ENCODE peak calls at places on chromosome 13, in nine cellular contexts. One of them, this sample, is unnamed. For H3K4me1, the result is how much of the 10 kb centered on the place peaks cover.

GRCh38 chr13:56736966-56737365 is 403.8 kb upstream of the PRR20A start:
- ATAC-seq in mucosa of descending colon: no peak
- ATAC-seq in HCT116: no peak
- ATAC-seq in CD8-positive, alpha-beta T cell: no peak
- ATAC-seq in heart right ventricle: no peak
- ATAC-seq in naive thymus-derived CD4-positive, alpha-beta T cell: no peak
- ATAC-seq in heart left ventricle: no peak
- ATAC-seq in left lung: no peak
- ATAC-seq in lower lobe of right lung: no peak
- ATAC-seq in this sample: no peak

GRCh38 chr13:45482571-45483173 is 17.9 kb downstream of the COG3 start:
- ATAC-seq in mucosa of descending colon: no peak
- ATAC-seq in HCT116: no peak
- ATAC-seq in CD8-positive, alpha-beta T cell: no peak
- ATAC-seq in heart right ventricle: peak
- ATAC-seq in naive thymus-derived CD4-positive, alpha-beta T cell: no peak
- ATAC-seq in heart left ventricle: peak
- ATAC-seq in left lung: no peak
- ATAC-seq in lower lobe of right lung: no peak
- ATAC-seq in this sample: no peak

GRCh38 chr13:46341112-46341711 is 45.8 kb downstream of the RUBCNL start:
- ATAC-seq in mucosa of descending colon: peak
- ATAC-seq in HCT116: no peak
- ATAC-seq in CD8-positive, alpha-beta T cell: no peak
- ATAC-seq in heart right ventricle: peak
- ATAC-seq in naive thymus-derived CD4-positive, alpha-beta T cell: peak
- ATAC-seq in heart left ventricle: peak
- ATAC-seq in left lung: peak
- ATAC-seq in lower lobe of right lung: peak
- ATAC-seq in this sample: peak

GRCh38 chr13:40187836-40188591 is 478.4 kb downstream of the FOXO1 start:
- ATAC-seq in mucosa of descending colon: peak
- ATAC-seq in HCT116: no peak
- ATAC-seq in CD8-positive, alpha-beta T cell: peak
- ATAC-seq in heart right ventricle: no peak
- ATAC-seq in naive thymus-derived CD4-positive, alpha-beta T cell: peak
- ATAC-seq in heart left ventricle: no peak
- ATAC-seq in left lung: no peak
- ATAC-seq in lower lobe of right lung: no peak
- ATAC-seq in this sample: no peak

GRCh38 chr13:101035119-101035620 is 360.6 kb upstream of the TMTC4 start:
- ATAC-seq in mucosa of descending colon: no peak
- ATAC-seq in HCT116: no peak
- ATAC-seq in CD8-positive, alpha-beta T cell: no peak
- ATAC-seq in heart right ventricle: no peak
- ATAC-seq in naive thymus-derived CD4-positive, alpha-beta T cell: no peak
- ATAC-seq in heart left ventricle: no peak
- ATAC-seq in left lung: no peak
- ATAC-seq in lower lobe of right lung: no peak
- ATAC-seq in this sample: no peak

GRCh38 chr13:46265292-46265691 is 53.6 kb downstream of the LRRC63 start:
- ATAC-seq in mucosa of descending colon: no peak
- ATAC-seq in HCT116: no peak
- ATAC-seq in CD8-positive, alpha-beta T cell: no peak
- ATAC-seq in heart right ventricle: no peak
- ATAC-seq in naive thymus-derived CD4-positive, alpha-beta T cell: no peak
- ATAC-seq in heart left ventricle: no peak
- ATAC-seq in left lung: no peak
- ATAC-seq in lower lobe of right lung: no peak
- ATAC-seq in this sample: no peak

GRCh38 chr13:33868343-33868994 is 50.5 kb downstream of the RFC3 start:
- ATAC-seq in mucosa of descending colon: no peak
- ATAC-seq in HCT116: no peak
- ATAC-seq in CD8-positive, alpha-beta T cell: no peak
- ATAC-seq in heart right ventricle: no peak
- ATAC-seq in naive thymus-derived CD4-positive, alpha-beta T cell: no peak
- ATAC-seq in heart left ventricle: no peak
- ATAC-seq in left lung: peak
- ATAC-seq in lower lobe of right lung: no peak
- ATAC-seq in this sample: no peak

GRCh38 chr13:109655611-109656010 is 130.8 kb downstream of the IRS2 start:
- ATAC-seq in mucosa of descending colon: no peak
- ATAC-seq in HCT116: no peak
- ATAC-seq in CD8-positive, alpha-beta T cell: no peak
- ATAC-seq in heart right ventricle: no peak
- ATAC-seq in naive thymus-derived CD4-positive, alpha-beta T cell: no peak
- ATAC-seq in heart left ventricle: no peak
- ATAC-seq in left lung: no peak
- ATAC-seq in lower lobe of right lung: no peak
- ATAC-seq in this sample: no peak

GRCh38 chr13:112057736-112058518 is 9.0 kb upstream of the SOX1 start:
- ATAC-seq in mucosa of descending colon: no peak
- ATAC-seq in HCT116: no peak
- ATAC-seq in CD8-positive, alpha-beta T cell: no peak
- ATAC-seq in heart right ventricle: no peak
- ATAC-seq in naive thymus-derived CD4-positive, alpha-beta T cell: no peak
- ATAC-seq in heart left ventricle: no peak
- ATAC-seq in left lung: no peak
- ATAC-seq in lower lobe of right lung: no peak
- ATAC-seq in this sample: no peak
- H3K4me1 ChIP-seq in mucosa of descending colon: under half
- H3K4me1 ChIP-seq in HCT116: under half
- H3K4me1 ChIP-seq in CD8-positive, alpha-beta T cell: under half
- H3K4me1 ChIP-seq in heart right ventricle: under half
- H3K4me1 ChIP-seq in naive thymus-derived CD4-positive, alpha-beta T cell: under half
- H3K4me1 ChIP-seq in heart left ventricle: under half
- H3K4me1 ChIP-seq in left lung: under half
- H3K4me1 ChIP-seq in lower lobe of right lung: under half
- H3K4me1 ChIP-seq in this sample: under half

GRCh38 chr13:30141773-30142501 is 165.4 kb downstream of the KATNAL1 start:
- ATAC-seq in mucosa of descending colon: no peak
- ATAC-seq in HCT116: no peak
- ATAC-seq in CD8-positive, alpha-beta T cell: no peak
- ATAC-seq in heart right ventricle: no peak
- ATAC-seq in naive thymus-derived CD4-positive, alpha-beta T cell: no peak
- ATAC-seq in heart left ventricle: no peak
- ATAC-seq in left lung: no peak
- ATAC-seq in lower lobe of right lung: no peak
- ATAC-seq in this sample: no peak
- H3K4me1 ChIP-seq in mucosa of descending colon: under half
- H3K4me1 ChIP-seq in HCT116: under half
- H3K4me1 ChIP-seq in CD8-positive, alpha-beta T cell: under half
- H3K4me1 ChIP-seq in heart right ventricle: under half
- H3K4me1 ChIP-seq in naive thymus-derived CD4-positive, alpha-beta T cell: under half
- H3K4me1 ChIP-seq in heart left ventricle: under half
- H3K4me1 ChIP-seq in left lung: under half
- H3K4me1 ChIP-seq in lower lobe of right lung: under half
- H3K4me1 ChIP-seq in this sample: under half

GRCh38 chr13:51733656-51734334 is 70.2 kb downstream of the DHRS12 start:
- ATAC-seq in mucosa of descending colon: peak
- ATAC-seq in HCT116: peak
- ATAC-seq in CD8-positive, alpha-beta T cell: no peak
- ATAC-seq in heart right ventricle: no peak
- ATAC-seq in naive thymus-derived CD4-positive, alpha-beta T cell: no peak
- ATAC-seq in heart left ventricle: no peak
- ATAC-seq in left lung: peak
- ATAC-seq in lower lobe of right lung: peak
- ATAC-seq in this sample: peak

GRCh38 chr13:51730927-51731326 is 73.0 kb downstream of the DHRS12 start:
- ATAC-seq in mucosa of descending colon: no peak
- ATAC-seq in HCT116: no peak
- ATAC-seq in CD8-positive, alpha-beta T cell: no peak
- ATAC-seq in heart right ventricle: no peak
- ATAC-seq in naive thymus-derived CD4-positive, alpha-beta T cell: no peak
- ATAC-seq in heart left ventricle: no peak
- ATAC-seq in left lung: no peak
- ATAC-seq in lower lobe of right lung: no peak
- ATAC-seq in this sample: no peak

GRCh38 chr13:51729853-51730553 is 74.0 kb downstream of the DHRS12 start:
- ATAC-seq in mucosa of descending colon: peak
- ATAC-seq in HCT116: no peak
- ATAC-seq in CD8-positive, alpha-beta T cell: no peak
- ATAC-seq in heart right ventricle: peak
- ATAC-seq in naive thymus-derived CD4-positive, alpha-beta T cell: no peak
- ATAC-seq in heart left ventricle: peak
- ATAC-seq in left lung: peak
- ATAC-seq in lower lobe of right lung: peak
- ATAC-seq in this sample: peak

GRCh38 chr13:51728972-51729371 is 75.0 kb downstream of the DHRS12 start:
- ATAC-seq in mucosa of descending colon: no peak
- ATAC-seq in HCT116: no peak
- ATAC-seq in CD8-positive, alpha-beta T cell: no peak
- ATAC-seq in heart right ventricle: no peak
- ATAC-seq in naive thymus-derived CD4-positive, alpha-beta T cell: no peak
- ATAC-seq in heart left ventricle: no peak
- ATAC-seq in left lung: no peak
- ATAC-seq in lower lobe of right lung: no peak
- ATAC-seq in this sample: no peak

GRCh38 chr13:51731759-51732158 is 72.2 kb downstream of the DHRS12 start:
- ATAC-seq in mucosa of descending colon: no peak
- ATAC-seq in HCT116: no peak
- ATAC-seq in CD8-positive, alpha-beta T cell: no peak
- ATAC-seq in heart right ventricle: peak
- ATAC-seq in naive thymus-derived CD4-positive, alpha-beta T cell: no peak
- ATAC-seq in heart left ventricle: peak
- ATAC-seq in left lung: no peak
- ATAC-seq in lower lobe of right lung: no peak
- ATAC-seq in this sample: peak
- H3K4me1 ChIP-seq in mucosa of descending colon: under half
- H3K4me1 ChIP-seq in HCT116: under half
- H3K4me1 ChIP-seq in CD8-positive, alpha-beta T cell: under half
- H3K4me1 ChIP-seq in heart right ventricle: under half
- H3K4me1 ChIP-seq in naive thymus-derived CD4-positive, alpha-beta T cell: under half
- H3K4me1 ChIP-seq in heart left ventricle: under half
- H3K4me1 ChIP-seq in left lung: under half
- H3K4me1 ChIP-seq in lower lobe of right lung: under half
- H3K4me1 ChIP-seq in this sample: under half

DNA sequence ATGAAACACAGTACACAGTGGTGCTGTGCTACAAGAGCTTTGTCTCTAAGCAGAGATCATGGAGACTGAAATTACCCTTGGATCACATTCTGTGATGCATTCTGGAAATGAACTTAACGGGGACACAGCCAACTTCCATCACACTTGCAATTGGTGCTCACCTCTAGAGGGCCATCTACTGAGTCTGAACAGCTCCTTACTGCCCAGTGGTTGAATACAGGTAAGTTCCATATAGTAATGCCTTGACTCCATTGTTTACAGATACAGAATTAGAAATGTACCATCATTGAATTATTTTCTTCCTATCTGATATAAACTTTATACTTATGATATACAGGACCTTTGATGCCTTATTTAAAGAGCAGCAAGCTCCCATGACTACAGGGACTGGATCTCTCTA is 686.4 kb downstream of the PCDH9 start:
- ATAC-seq in mucosa of descending colon: peak
- ATAC-seq in HCT116: peak
- ATAC-seq in CD8-positive, alpha-beta T cell: no peak
- ATAC-seq in heart right ventricle: no peak
- ATAC-seq in naive thymus-derived CD4-positive, alpha-beta T cell: no peak
- ATAC-seq in heart left ventricle: no peak
- ATAC-seq in left lung: no peak
- ATAC-seq in lower lobe of right lung: no peak
- ATAC-seq in this sample: no peak
- H3K4me1 ChIP-seq in mucosa of descending colon: under half
- H3K4me1 ChIP-seq in HCT116: under half
- H3K4me1 ChIP-seq in CD8-positive, alpha-beta T cell: under half
- H3K4me1 ChIP-seq in heart right ventricle: under half
- H3K4me1 ChIP-seq in naive thymus-derived CD4-positive, alpha-beta T cell: under half
- H3K4me1 ChIP-seq in heart left ventricle: under half
- H3K4me1 ChIP-seq in left lung: under half
- H3K4me1 ChIP-seq in lower lobe of right lung: under half
- H3K4me1 ChIP-seq in this sample: under half

DNA sequence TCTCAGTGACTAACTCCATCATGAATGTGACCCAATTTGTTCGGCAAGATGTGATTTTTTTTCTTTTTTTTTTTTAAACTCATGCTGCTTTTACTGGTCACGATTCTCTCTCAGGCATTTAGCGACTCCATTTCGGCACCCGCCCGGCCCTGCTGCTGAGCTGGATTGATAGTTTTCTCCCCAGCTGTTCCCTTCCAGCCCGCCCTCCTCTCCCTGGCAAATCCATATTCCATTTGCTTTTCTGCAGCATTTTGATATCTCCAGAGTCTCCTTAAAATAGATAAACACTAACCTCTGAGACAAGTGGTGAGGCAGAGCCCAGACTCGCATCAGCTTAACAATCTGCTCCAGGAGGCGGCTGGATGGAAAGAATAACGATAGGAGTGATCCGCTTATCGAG is 55.5 kb upstream of the KATNAL1 start:
- ATAC-seq in mucosa of descending colon: no peak
- ATAC-seq in HCT116: no peak
- ATAC-seq in CD8-positive, alpha-beta T cell: no peak
- ATAC-seq in heart right ventricle: no peak
- ATAC-seq in naive thymus-derived CD4-positive, alpha-beta T cell: no peak
- ATAC-seq in heart left ventricle: no peak
- ATAC-seq in left lung: no peak
- ATAC-seq in lower lobe of right lung: no peak
- ATAC-seq in this sample: no peak
- H3K4me1 ChIP-seq in mucosa of descending colon: under half
- H3K4me1 ChIP-seq in HCT116: under half
- H3K4me1 ChIP-seq in CD8-positive, alpha-beta T cell: under half
- H3K4me1 ChIP-seq in heart right ventricle: under half
- H3K4me1 ChIP-seq in naive thymus-derived CD4-positive, alpha-beta T cell: under half
- H3K4me1 ChIP-seq in heart left ventricle: under half
- H3K4me1 ChIP-seq in left lung: under half
- H3K4me1 ChIP-seq in lower lobe of right lung: under half
- H3K4me1 ChIP-seq in this sample: under half

This sample was measured in gastroesophageal sphincter.